ENCODE peak calls at places on chromosomes 3 and 15, in eight cellular contexts. E, Z, C, G, L, V, N and W are unnamed samples.

GRCh38 chr3:18988619-18989229 is 159.6 kb upstream of the KCNH8 start:
- DNase-seq in E (no peak), C (no peak), L (no peak), G (peak), Z (peak), N (no peak), V (peak), W (no peak)

GRCh38 chr3:72890166-72890925 is 2.5 kb downstream of the GXYLT2 start:
- DNase-seq in V (no peak), L (no peak), Z (peak), N (no peak), E (no peak), G (no peak), C (no peak), W (no peak)

GRCh38 chr3:73602171-73602570 is 22.6 kb downstream of the PDZRN3 start:
- DNase-seq in L (no peak), N (no peak), E (no peak), V (no peak), C (no peak), G (no peak), Z (no peak), W (peak)

GRCh38 chr15:90286678-90287077 is 21.2 kb downstream of the NGRN start:
- DNase-seq in N (no peak), L (no peak), C (peak), E (no peak), G (no peak), Z (peak), V (peak), W (no peak)

GRCh38 chr15:80436511-80437307 is 32.5 kb downstream of the ARNT2 start:
- DNase-seq in E (no peak), G (no peak), L (no peak), Z (no peak), N (no peak), C (no peak), V (no peak), W (no peak)

GRCh38 chr3:142270407-142270806 is 45.0 kb upstream of the GK5 start:
- DNase-seq in V (no peak), N (no peak), C (no peak), L (no peak), E (no peak), Z (no peak), G (no peak), W (no peak)

GRCh38 chr3:23157331-23157730 is 45.8 kb upstream of the UBE2E2 start:
- DNase-seq in L (no peak), N (no peak), C (no peak), Z (no peak), E (no peak), V (no peak), G (no peak), W (no peak)

GRCh38 chr3:157856078-157856939 is 249.9 kb downstream of the SHOX2 start:
- DNase-seq in E (no peak), C (no peak), N (no peak), V (no peak), L (no peak), Z (peak), G (peak), W (no peak)

GRCh38 chr3:15094187-15094875 is 4.6 kb downstream of the RBSN start:
- DNase-seq in C (no peak), E (no peak), N (no peak), L (no peak), V (no peak), G (no peak), Z (no peak), W (no peak)

GRCh38 chr3:126245811-126246727 is 65.7 kb upstream of the ALDH1L1 start:
- DNase-seq in L (peak), G (peak), V (peak), Z (peak), C (no peak), N (peak), E (no peak), W (peak)

GRCh38 chr3:28279770-28280169 is 38.4 kb downstream of the CMC1 start:
- DNase-seq in L (no peak), E (no peak), Z (no peak), G (peak), N (no peak), V (peak), C (no peak), W (no peak)

GRCh38 chr3:4865714-4866113 is 113.5 kb upstream of the BHLHE40 start:
- DNase-seq in Z (peak), N (no peak), V (no peak), L (no peak), G (peak), C (no peak), E (no peak), W (no peak)

GRCh38 chr15:94397377-94397776 is 166.0 kb downstream of the MCTP2 start:
- DNase-seq in Z (no peak), G (no peak), V (no peak), C (no peak), L (no peak), E (no peak), N (peak), W (no peak)

GRCh38 chr3:123405936-123406510 is 42.9 kb downstream of the ADCY5 start:
- DNase-seq in C (no peak), N (no peak), V (no peak), E (no peak), L (no peak), G (no peak), Z (no peak), W (peak)

GRCh38 chr3:175585898-175586297 is 726.8 kb downstream of the NAALADL2 start:
- DNase-seq in C (no peak), N (no peak), E (no peak), L (no peak), G (no peak), V (peak), Z (no peak), W (no peak)

GRCh38 chr3:45153658-45154437 is 7.7 kb upstream of the CDCP1 start:
- DNase-seq in N (no peak), L (no peak), C (no peak), Z (no peak), E (no peak), V (no peak), G (no peak), W (no peak)

GRCh38 chr3:46538803-46539442 is 27.2 kb downstream of the LRRC2 start:
- DNase-seq in G (no peak), V (peak), N (peak), C (peak), E (peak), L (no peak), Z (peak), W (peak)

GRCh38 chr15:75164625-75165024 is 37.1 kb upstream of the C15orf39 start:
- DNase-seq in C (no peak), V (no peak), N (no peak), E (no peak), G (no peak), Z (no peak), L (no peak), W (no peak)

GRCh38 chr3:77079988-77080585 is 40.2 kb downstream of the ROBO2 start:
- DNase-seq in N (no peak), V (no peak), C (no peak), L (no peak), G (no peak), E (no peak), Z (peak), W (no peak)